ENCODE peak calls at places on chromosomes 3 and 15, in eight cellular contexts. Y, D, W, J, A, M, V and R are unnamed samples.

GRCh38 chr3:166351461-166351860 is 514.2 kb upstream of the BCHE start:
- DNase-seq in Y (no peak), D (no peak), W (no peak), J (no peak), A (no peak), M (no peak), V (no peak), R (no peak)

GRCh38 chr3:185313693-185314246 is 49.2 kb upstream of the MAP3K13 start:
- DNase-seq in Y (no peak), D (no peak), W (no peak), J (no peak), A (no peak), M (no peak), V (no peak), R (no peak)

GRCh38 chr3:177615015-177615414 is 417.7 kb upstream of the TBL1XR1 start:
- DNase-seq in Y (peak; percentile 88), D (no peak), W (peak; percentile 81), J (peak; percentile 56), A (peak; percentile 81), M (no peak), V (no peak), R (peak; percentile 64)

GRCh38 chr3:146543461-146544012 is 870 bp downstream of the PLSCR1 start:
- DNase-seq in Y (peak; percentile 58), D (no peak), W (no peak), J (peak; percentile 63), A (peak; percentile 23), M (peak; percentile 21), V (no peak), R (no peak)

GRCh38 chr3:56899078-56899477 is 97.3 kb upstream of the ARHGEF3 start:
- DNase-seq in Y (no peak), D (no peak), W (no peak), J (no peak), A (no peak), M (no peak), V (no peak), R (no peak)

GRCh38 chr15:43463542-43463941 is 29.4 kb downstream of the TP53BP1 start:
- DNase-seq in Y (peak; percentile 49), D (no peak), W (no peak), J (no peak), A (peak; percentile 14), M (no peak), V (no peak), R (no peak)

GRCh38 chr15:42059661-42060476 is 34.5 kb downstream of the PLA2G4D start:
- DNase-seq in Y (peak; percentile 58), D (no peak), W (peak; percentile 69), J (peak; percentile 48), A (peak; percentile 65), M (peak; percentile 67), V (peak; percentile 54), R (no peak)

GRCh38 chr3:177150218-177150916 is 46.9 kb downstream of the TBL1XR1 start:
- DNase-seq in Y (no peak), D (no peak), W (no peak), J (peak; percentile 29), A (no peak), M (no peak), V (no peak), R (peak; percentile 10)

GRCh38 chr15:99295840-99296239 is 44.6 kb downstream of the LRRC28 start:
- DNase-seq in Y (no peak), D (no peak), W (no peak), J (no peak), A (no peak), M (no peak), V (no peak), R (no peak)

GRCh38 chr3:45199837-45200648 is 26.0 kb downstream of the TMEM158 start:
- DNase-seq in Y (peak; percentile 82), D (peak; percentile 64), W (no peak), J (peak; percentile 89), A (no peak), M (no peak), V (no peak), R (peak; percentile 88)

GRCh38 chr3:78791745-78792144 is 976.1 kb downstream of the ROBO1 start:
- DNase-seq in Y (no peak), D (no peak), W (no peak), J (no peak), A (no peak), M (no peak), V (no peak), R (no peak)

DNA sequence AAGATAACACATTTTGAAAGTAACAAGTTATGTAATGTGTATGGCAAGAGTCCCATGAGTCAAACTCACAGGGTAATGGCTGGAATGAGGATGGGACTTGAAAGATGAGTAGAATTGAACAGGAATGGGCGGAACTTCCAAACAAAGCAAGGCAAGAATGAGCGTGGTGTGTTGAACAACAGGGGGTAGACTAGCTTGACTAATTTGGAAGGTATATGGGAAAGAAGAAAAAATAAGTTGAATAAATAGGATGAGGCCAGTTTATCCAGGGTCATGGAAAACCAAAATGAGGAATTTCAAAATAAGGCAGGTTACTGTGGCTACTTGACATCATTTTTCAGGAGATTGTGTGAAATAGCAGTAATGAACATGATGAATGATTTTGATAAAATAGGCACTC is 2.5 kb upstream of the DPH6 start:
- DNase-seq in Y (peak; percentile 2), D (no peak), W (no peak), J (no peak), A (no peak), M (no peak), V (no peak), R (no peak)
- H3K4me3 ChIP-seq in Y (no peak overlapping the region), D (no peak overlapping the region), W (no peak overlapping the region), J (no peak overlapping the region), A (no peak overlapping the region), M (no peak overlapping the region), V (no peak overlapping the region), R (no peak overlapping the region)

GRCh38 chr15:78811825-78812183 is 540 bp upstream of the ADAMTS7 start:
- DNase-seq in Y (no peak), D (no peak), W (peak; percentile 75), J (no peak), A (no peak), M (no peak), V (no peak), R (no peak)

GRCh38 chr15:78811124-78811824 is at the start of gene ADAMTS7:
- DNase-seq in Y (peak; percentile 84), D (no peak), W (peak; percentile 91), J (peak; percentile 80), A (peak; percentile 84), M (peak; percentile 82), V (peak; percentile 38), R (no peak)

GRCh38 chr15:78808550-78808949 is 2.7 kb downstream of the ADAMTS7 start:
- DNase-seq in Y (peak; percentile 77), D (no peak), W (no peak), J (no peak), A (peak; percentile 81), M (peak; percentile 76), V (peak; percentile 11), R (no peak)

GRCh38 chr15:78810377-78811123 is 714 bp downstream of the ADAMTS7 start:
- DNase-seq in Y (peak; percentile 68), D (no peak), W (peak; percentile 87), J (peak; percentile 73), A (peak; percentile 54), M (no peak), V (peak; percentile 6), R (no peak)

DNA sequence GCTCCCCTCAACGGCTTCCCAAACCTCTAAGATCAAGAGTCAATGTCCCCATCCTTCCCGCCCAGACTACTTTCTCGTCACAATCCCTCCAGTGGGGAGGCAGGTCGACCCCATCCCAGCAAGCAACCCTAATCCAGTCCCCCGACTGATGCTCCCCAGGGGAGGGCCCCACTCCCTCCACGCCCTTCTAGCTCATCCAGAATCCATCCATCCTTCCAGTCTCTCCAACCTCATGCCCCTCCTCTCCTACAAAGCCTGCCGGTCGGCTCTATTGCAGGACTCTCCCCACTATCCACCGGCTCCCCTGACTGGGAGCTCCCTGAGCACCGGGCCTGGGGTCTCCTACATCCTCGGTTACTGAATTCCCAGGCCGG is 1.3 kb downstream of the ADAMTS7 start:
- DNase-seq in Y (no peak), D (no peak), W (no peak), J (no peak), A (no peak), M (no peak), V (no peak), R (no peak)
- H3K4me3 ChIP-seq in Y (peak overlapping the region; percentile 53), D (peak overlapping the region; percentile 55), W (peak overlapping the region; percentile 59), J (peak overlapping the region; percentile 91), A (no peak overlapping the region), M (no peak overlapping the region), V (no peak overlapping the region), R (peak overlapping the region; percentile 61)

DNA sequence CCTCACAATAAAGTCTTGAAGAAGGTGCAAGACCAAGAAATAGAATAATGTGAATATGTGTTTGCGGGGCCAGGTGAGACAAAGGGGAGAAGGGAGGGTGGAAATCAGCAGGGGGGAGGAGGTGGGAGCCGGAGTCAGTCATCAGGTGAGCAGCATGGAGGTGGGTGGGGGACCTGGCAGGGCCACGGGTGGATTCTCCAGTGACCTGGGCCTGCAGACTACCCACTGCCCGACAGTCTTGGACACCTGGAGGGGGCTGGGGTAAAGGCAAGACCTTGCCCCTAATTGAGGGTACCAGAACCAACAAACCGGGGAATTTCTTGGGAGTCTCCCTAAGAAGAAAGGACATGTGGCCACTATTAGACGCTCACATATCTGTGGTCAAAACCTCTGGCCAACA is 95.8 kb downstream of the CHSY1 start:
- DNase-seq in Y (no peak), D (no peak), W (no peak), J (no peak), A (no peak), M (no peak), V (no peak), R (no peak)
- H3K4me3 ChIP-seq in Y (no peak overlapping the region), D (no peak overlapping the region), W (no peak overlapping the region), J (no peak overlapping the region), A (no peak overlapping the region), M (peak overlapping the region; percentile 38), V (no peak overlapping the region), R (no peak overlapping the region)

DNA sequence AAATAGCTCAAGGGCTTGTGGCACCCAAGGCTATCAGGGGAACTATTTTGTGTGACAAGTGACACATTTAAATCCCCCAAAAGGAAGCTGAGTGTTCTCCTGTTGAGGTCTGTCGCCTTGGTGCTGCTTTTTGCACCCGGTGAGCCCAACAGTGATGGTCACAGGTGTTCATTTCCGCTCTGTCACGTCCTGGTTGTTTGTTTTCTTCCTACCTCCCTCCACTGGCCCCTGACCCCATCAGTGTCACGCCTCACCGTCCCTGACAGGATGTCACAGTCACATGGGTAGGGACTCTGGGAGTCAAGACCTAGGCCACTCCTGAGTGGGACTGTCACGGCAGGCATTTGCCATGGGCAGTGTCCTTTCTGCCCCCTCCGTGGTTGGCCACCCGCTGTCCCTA is 11.2 kb downstream of the SLCO3A1 start:
- DNase-seq in Y (no peak), D (no peak), W (no peak), J (no peak), A (no peak), M (no peak), V (no peak), R (no peak)
- H3K4me3 ChIP-seq in Y (no peak overlapping the region), D (no peak overlapping the region), W (no peak overlapping the region), J (no peak overlapping the region), A (no peak overlapping the region), M (no peak overlapping the region), V (no peak overlapping the region), R (no peak overlapping the region)